ENCODE peak calls at places on chromosomes 6 and 20, in ten cellular contexts. W is NCI-H510A treated with DMSO at 0.1 percent for 48 hours; C is T-helper 9 cell; F is ACHN; Q is CD8-positive, alpha-beta T cell; D is IMR-90; Z is HAP-1; E is T follicular helper cell; G is activated CD8-positive, alpha-beta memory T cell treated with anti-CD3 and anti-CD28 coated beads, Interleukin-2, amount 50 U/mL, for 4 hours; S is OCI-LY7. R is an unnamed sample.

GRCh38 chr20:63050406-63050805 is 43.6 kb upstream of the BHLHE23 start:
- DNase-seq in G (no peak), C (no peak), Q (no peak), E (no peak), W (no peak), F (no peak), S (no peak), Z (no peak), D (no peak), R (no peak)

GRCh38 chr6:84033523-84034451 is at the start of gene MRAP2:
- DNase-seq in E (no peak), Z (peak; percentile 18), F (peak; percentile 7), S (no peak), G (no peak), D (no peak), W (no peak), C (no peak), Q (no peak), R (peak; percentile 52)

GRCh38 chr6:158042245-158042798 is 60.7 kb downstream of the SYNJ2 start:
- DNase-seq in F (peak; percentile 78), G (no peak), S (no peak), Q (no peak), C (no peak), Z (no peak), E (no peak), W (no peak), D (peak; percentile 93), R (no peak)

GRCh38 chr6:155524249-155524651 is 68.6 kb upstream of the NOX3 start:
- DNase-seq in Z (no peak), G (no peak), C (no peak), F (no peak), E (no peak), Q (no peak), S (no peak), D (peak; percentile 76), W (no peak), R (no peak)

GRCh38 chr20:38157635-38158495 is 7.2 kb downstream of the TGM2 start:
- DNase-seq in C (no peak), D (peak; percentile 44), S (no peak), F (no peak), Q (no peak), W (no peak), E (no peak), G (no peak), Z (no peak), R (no peak)

GRCh38 chr20:22584922-22585785 is 782 bp upstream of the FOXA2 start:
- DNase-seq in Q (no peak), Z (no peak), F (no peak), D (no peak), E (no peak), W (peak; percentile 97), S (no peak), G (no peak), C (no peak), R (no peak)

GRCh38 chr6:150119256-150119655 is 23.6 kb upstream of the PPP1R14C start:
- DNase-seq in Z (no peak), E (no peak), Q (no peak), S (peak; percentile 60), C (no peak), F (no peak), W (peak; percentile 11), G (no peak), D (no peak), R (peak; percentile 62)

GRCh38 chr6:35478259-35478658 is 10.1 kb downstream of the RPL10A start:
- DNase-seq in W (no peak), Z (no peak), E (no peak), G (no peak), C (no peak), Q (no peak), D (no peak), F (no peak), S (no peak), R (no peak)

GRCh38 chr20:51715028-51715872 is 52.9 kb downstream of the ATP9A start:
- DNase-seq in F (no peak), S (no peak), Q (no peak), D (no peak), E (no peak), W (no peak), C (no peak), Z (peak; percentile 85), G (no peak), R (no peak)

GRCh38 chr6:87074051-87074711 is 20.7 kb downstream of the CGA start:
- DNase-seq in S (no peak), Z (no peak), F (peak; percentile 6), D (no peak), W (no peak), G (no peak), Q (no peak), E (no peak), C (no peak), R (no peak)

GRCh38 chr20:12982098-12982497 is 26.7 kb upstream of the SPTLC3 start:
- DNase-seq in D (no peak), W (no peak), Z (no peak), G (no peak), E (no peak), S (no peak), C (no peak), Q (no peak), F (no peak), R (no peak)

GRCh38 chr6:14692208-14692607 is 553.7 kb upstream of the JARID2 start:
- DNase-seq in Q (no peak), F (no peak), E (no peak), D (no peak), G (no peak), C (no peak), S (no peak), W (no peak), Z (no peak), R (no peak)

GRCh38 chr6:46135176-46135575 is 5.4 kb downstream of the ENPP4 start:
- DNase-seq in C (no peak), W (no peak), Z (no peak), Q (no peak), E (no peak), F (no peak), G (no peak), D (no peak), S (no peak), R (no peak)

GRCh38 chr6:31834367-31834703 is 6.8 kb downstream of the HSPA1B start:
- DNase-seq in Q (no peak), C (no peak), F (peak; percentile 87), S (peak; percentile 91), D (peak; percentile 84), Z (peak; percentile 93), E (no peak), W (peak; percentile 99), G (peak; percentile 62), R (peak; percentile 89)

GRCh38 chr6:107698146-107698545 is 126.0 kb downstream of the SCML4 start:
- DNase-seq in C (no peak), S (no peak), Z (no peak), D (peak; percentile 86), Q (no peak), F (no peak), G (no peak), W (no peak), E (no peak), R (no peak)

GRCh38 chr20:46367967-46368901 is 38.2 kb downstream of the ELMO2 start:
- DNase-seq in F (no peak), S (no peak), Z (no peak), E (no peak), Q (no peak), G (no peak), C (no peak), W (no peak), D (no peak), R (no peak)

GRCh38 chr6:138590796-138591709 is 91.8 kb upstream of the NHSL1 start:
- DNase-seq in C (peak; percentile 7), G (no peak), W (peak; percentile 57), Q (peak; percentile 15), E (no peak), F (peak; percentile 74), S (peak; percentile 71), Z (peak; percentile 84), D (peak; percentile 79), R (peak; percentile 36)

GRCh38 chr20:15039088-15039762 is 701.8 kb upstream of the FLRT3 start:
- DNase-seq in G (no peak), C (no peak), Z (no peak), W (peak; percentile 88), Q (no peak), F (no peak), E (no peak), D (no peak), S (no peak), R (no peak)

GRCh38 chr6:133198725-133199124 is 42.4 kb upstream of the EYA4 start:
- DNase-seq in D (peak; percentile 48), E (no peak), G (no peak), Q (no peak), Z (no peak), C (no peak), W (no peak), S (no peak), F (no peak), R (no peak)

GRCh38 chr6:149974825-149975224 is 11.1 kb downstream of the ULBP1 start:
- DNase-seq in S (no peak), Q (no peak), W (no peak), F (no peak), E (no peak), C (no peak), G (no peak), Z (no peak), D (no peak), R (no peak)

GRCh38 chr6:139996253-139996834 is 621.9 kb upstream of the CITED2 start:
- DNase-seq in Q (no peak), S (peak; percentile 5), D (no peak), F (peak; percentile 9), C (no peak), Z (no peak), G (no peak), W (no peak), E (no peak), R (peak; percentile 5)